ENCODE peak calls at places on chromosomes 12 and 14, in four cellular contexts. Z is cardiac muscle cell, O is left ventricle myocardium inferior, D is ovary. I is an unnamed sample.

GRCh38 chr12:88816201-88816600 is 235.9 kb upstream of the KITLG start:
- DNase-seq in D (no peak), Z (no peak), O (no peak), I (no peak)

GRCh38 chr14:38950676-38951075 is 152.4 kb downstream of the SEC23A start:
- DNase-seq in O (no peak), Z (no peak), D (no peak), I (no peak)

GRCh38 chr12:52454411-52455201 is 2.7 kb upstream of the KRT6B start:
- DNase-seq in D (no peak), Z (peak; percentile 23), O (no peak), I (no peak)

GRCh38 chr12:124646385-124647230 is 79.2 kb upstream of the NCOR2 start:
- DNase-seq in D (peak; percentile 45), O (no peak), Z (no peak), I (peak; percentile 52)

GRCh38 chr12:47986266-47986610 is 18.0 kb downstream of the COL2A1 start:
- DNase-seq in O (no peak), D (no peak), Z (no peak), I (no peak)

GRCh38 chr14:74578479-74578878 is 33.6 kb downstream of the LTBP2 start:
- DNase-seq in D (no peak), Z (no peak), O (no peak), I (peak; percentile 28)

GRCh38 chr14:55585854-55586253 is 5.8 kb downstream of the KTN1 start:
- DNase-seq in D (no peak), O (no peak), Z (peak; percentile 41), I (no peak)

GRCh38 chr14:79395061-79395460 is 816.2 kb downstream of the DIO2 start:
- DNase-seq in Z (peak; percentile 21), D (no peak), O (no peak), I (no peak)

GRCh38 chr12:97167598-97167997 is 260.5 kb downstream of the NEDD1 start:
- DNase-seq in Z (no peak), D (no peak), O (no peak), I (no peak)

GRCh38 chr14:100524933-100525243 is 62.3 kb downstream of the BEGAIN start:
- DNase-seq in D (no peak), O (no peak), Z (no peak), I (no peak)

GRCh38 chr12:109910969-109911348 is 10.9 kb downstream of the TCHP start:
- DNase-seq in Z (peak; percentile 27), O (no peak), D (no peak), I (no peak)

GRCh38 chr12:56955631-56956256 is 1.7 kb downstream of the RDH16 start:
- DNase-seq in O (no peak), Z (peak; percentile 66), D (no peak), I (no peak)

GRCh38 chr14:37901978-37902377 is 305.7 kb upstream of the SSTR1 start:
- DNase-seq in O (peak; percentile 44), D (no peak), Z (no peak), I (peak; percentile 67)

GRCh38 chr12:82665142-82665923 is 21.4 kb upstream of the TMTC2 start:
- DNase-seq in O (no peak), D (no peak), Z (no peak), I (no peak)

GRCh38 chr12:28795306-28795705 is 353.8 kb upstream of the FAR2 start:
- DNase-seq in Z (no peak), D (no peak), O (no peak), I (no peak)

GRCh38 chr14:93676416-93676958 is 111.8 kb downstream of the PRIMA1 start:
- DNase-seq in D (no peak), O (no peak), Z (no peak), I (no peak)

GRCh38 chr14:45838597-45838996 is 585.6 kb upstream of the MIS18BP1 start:
- DNase-seq in Z (no peak), D (no peak), O (no peak), I (no peak)

GRCh38 chr12:124754949-124755800 is 108.5 kb downstream of the SCARB1 start:
- DNase-seq in D (peak; percentile 83), Z (peak; percentile 98), O (peak; percentile 89), I (peak; percentile 92)

GRCh38 chr12:52045794-52046199 is 5.4 kb upstream of the NR4A1 start:
- DNase-seq in Z (no peak), O (no peak), D (peak; percentile 60), I (no peak)

GRCh38 chr14:81447018-81447770 is 47.1 kb upstream of the STON2 start:
- DNase-seq in Z (no peak), O (no peak), D (no peak), I (peak; percentile 34)

GRCh38 chr14:90429236-90429635 is 32.4 kb downstream of the CALM1 start:
- DNase-seq in O (no peak), D (no peak), Z (no peak), I (no peak)

GRCh38 chr12:29616664-29617409 is 119.4 kb upstream of the OVCH1 start:
- DNase-seq in Z (peak; percentile 78), O (no peak), D (no peak), I (no peak)

DNA sequence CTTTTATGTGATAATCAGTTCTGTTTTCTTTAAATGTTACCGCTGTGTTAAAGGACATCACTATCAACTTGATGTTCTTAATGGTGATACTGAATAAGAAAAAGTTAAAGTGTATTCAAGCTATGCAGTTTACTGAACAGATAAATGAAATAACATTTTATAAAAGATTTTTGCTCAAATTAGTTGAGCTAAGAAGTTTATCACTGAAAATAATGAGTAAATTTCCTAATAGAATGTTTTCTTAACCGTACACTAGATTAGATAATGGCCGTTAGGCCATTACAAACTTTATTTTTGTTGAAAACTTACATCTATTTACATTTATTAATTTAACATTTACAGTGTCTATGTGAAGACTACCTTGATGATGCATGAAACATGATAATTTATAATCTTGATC is 25.0 kb downstream of the ATF7IP start:
- DNase-seq in O (no peak), D (no peak), Z (no peak), I (no peak)
- H3K4me1 ChIP-seq in O (peaks cover 68% of the 10 kb centered on the region), D (peaks cover 6% of the 10 kb centered on the region), Z (peaks cover 15% of the 10 kb centered on the region), I (peaks cover 13% of the 10 kb centered on the region)

DNA sequence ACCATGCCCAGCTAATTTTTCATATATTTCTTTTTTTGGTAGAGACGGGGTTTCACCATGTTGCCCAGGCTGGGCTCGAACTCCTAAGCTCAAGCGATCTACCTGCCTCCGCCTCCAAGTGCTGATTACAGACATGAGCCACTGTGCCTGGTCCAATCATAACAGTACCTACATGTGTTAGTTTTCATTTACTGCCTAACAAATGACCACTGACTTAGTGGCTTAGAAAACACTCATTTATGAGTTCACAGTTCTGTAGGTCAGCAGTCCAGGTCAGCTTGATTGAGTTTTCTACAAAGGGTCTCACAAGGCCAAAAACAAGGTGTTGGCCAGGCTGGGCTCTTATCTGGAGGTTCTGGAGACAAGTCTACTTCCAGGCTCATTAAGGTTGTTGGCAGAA is 60.6 kb downstream of the RNFT2 start:
- DNase-seq in Z (no peak), O (no peak), D (no peak), I (no peak)
- H3K27ac ChIP-seq in Z (no peak overlapping the region), O (no peak overlapping the region), D (no peak overlapping the region), I (no peak overlapping the region)

DNA sequence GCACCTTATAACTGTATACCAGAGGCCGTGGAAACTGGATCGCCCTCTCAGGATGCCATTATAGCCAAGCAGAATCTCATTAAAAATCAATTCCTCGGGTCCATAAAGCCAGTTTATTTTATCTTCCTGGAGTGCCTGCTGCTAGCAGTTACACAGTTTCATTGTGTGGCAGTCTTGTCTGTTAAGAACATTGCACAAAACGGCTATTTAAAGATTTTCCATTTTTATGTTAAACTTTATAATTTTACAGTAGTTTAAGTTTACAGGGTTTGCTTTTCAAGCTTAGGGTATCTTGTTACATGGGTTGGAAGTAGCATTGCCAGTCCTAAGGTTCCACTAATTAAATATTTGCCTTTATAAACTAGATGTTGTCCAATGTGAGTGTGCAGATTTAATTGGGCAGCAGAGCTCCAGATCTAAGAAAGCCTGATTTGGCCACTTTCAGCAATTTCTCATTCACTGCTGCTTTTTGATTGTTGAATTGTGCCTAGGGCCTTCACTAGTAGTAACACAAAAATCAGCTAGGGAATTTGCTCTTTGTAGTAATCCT is 17.0 kb downstream of the TMEM30B start:
- DNase-seq in D (no peak), Z (no peak), O (no peak), I (no peak)
- H3K36me3 ChIP-seq in D (no peaks in the 10 kb centered on the region), Z (no peaks in the 10 kb centered on the region), O (no peaks in the 10 kb centered on the region), I (no peaks in the 10 kb centered on the region)

DNA sequence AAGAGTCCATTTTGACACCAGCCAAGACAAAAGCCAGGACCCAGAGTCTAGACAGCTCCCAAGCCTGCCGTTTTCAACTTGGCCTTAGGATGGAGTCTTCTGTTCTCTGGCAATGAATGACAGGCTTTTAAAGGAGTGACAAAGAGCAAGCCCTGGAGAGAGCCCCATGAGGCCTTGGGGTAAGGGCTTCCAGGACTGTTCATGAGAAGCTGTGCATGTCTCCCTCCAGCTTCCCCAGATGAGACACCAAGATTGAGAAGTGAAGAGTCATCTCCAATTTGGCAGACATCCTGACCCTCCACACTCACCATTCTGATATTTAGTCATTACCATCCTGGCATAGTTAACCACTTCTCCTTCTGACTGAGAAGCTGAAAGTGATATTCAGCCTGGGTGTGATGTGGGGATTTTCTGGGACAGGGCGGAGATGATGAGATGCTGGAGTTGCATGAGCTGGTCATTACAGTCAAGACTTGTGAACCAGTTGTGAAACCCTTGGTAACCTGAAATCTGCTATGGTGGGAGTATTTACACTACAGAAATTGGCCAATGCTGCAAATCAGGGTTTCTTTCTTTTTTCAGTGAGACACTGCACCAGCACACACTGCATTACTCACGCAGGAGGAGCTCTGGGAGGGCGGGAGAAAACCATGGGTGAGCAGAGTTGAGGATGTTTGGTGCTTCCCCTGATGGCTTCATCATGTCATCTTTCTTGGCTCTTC is 77.8 kb downstream of the VCPKMT start:
- DNase-seq in Z (peak; percentile 71), D (no peak), O (no peak), I (peak; percentile 39)
- H3K4me1 ChIP-seq in Z (peaks cover 3% of the 10 kb centered on the region), D (no peaks in the 10 kb centered on the region), O (peaks cover 11% of the 10 kb centered on the region), I (no peaks in the 10 kb centered on the region)

DNA sequence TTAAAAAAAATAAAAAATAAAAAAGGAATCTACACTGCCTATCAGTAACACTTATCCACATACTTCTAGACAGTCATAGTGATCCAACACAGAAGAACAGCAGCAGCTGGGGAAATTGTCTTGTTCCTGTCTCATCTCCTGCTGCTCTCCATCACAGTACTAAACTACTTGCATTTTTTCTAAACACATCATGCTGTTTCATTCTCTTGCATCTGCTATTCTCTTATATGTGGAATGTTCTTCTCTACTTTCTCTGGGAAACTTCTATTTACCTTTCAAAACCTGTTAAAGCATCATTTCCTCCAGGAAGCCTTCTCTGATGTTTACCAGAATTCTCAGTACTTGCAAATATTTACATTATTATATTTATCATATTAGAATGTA is 57.0 kb downstream of the ATF7 start:
- DNase-seq in O (no peak), D (no peak), Z (peak; percentile 46), I (no peak)
- H3K27ac ChIP-seq in O (no peak overlapping the region), D (no peak overlapping the region), Z (no peak overlapping the region), I (no peak overlapping the region)

GRCh38 chr14:89162586-89162985 is 254.4 kb downstream of the FOXN3 start:
- DNase-seq in Z (no peak), O (no peak), D (no peak), I (no peak)
- H3K36me3 ChIP-seq in Z (no peaks in the 10 kb centered on the region), O (peaks cover 26% of the 10 kb centered on the region), D (no peaks in the 10 kb centered on the region), I (peaks cover 22% of the 10 kb centered on the region)

GRCh38 chr12:31035226-31035625 is 38.4 kb upstream of the DDX11 start:
- DNase-seq in Z (no peak), D (no peak), O (no peak), I (no peak)

GRCh38 chr12:31031951-31032335 is 41.7 kb upstream of the DDX11 start:
- DNase-seq in O (no peak), D (no peak), Z (no peak), I (no peak)

GRCh38 chr12:31034372-31034771 is 39.3 kb upstream of the DDX11 start:
- DNase-seq in D (no peak), Z (no peak), O (no peak), I (no peak)

GRCh38 chr12:31033146-31033545 is 40.5 kb upstream of the DDX11 start:
- DNase-seq in Z (no peak), O (no peak), D (no peak), I (no peak)

GRCh38 chr12:31033681-31034080 is 40.0 kb upstream of the DDX11 start:
- DNase-seq in Z (no peak), D (no peak), O (no peak), I (no peak)
- H3K4me1 ChIP-seq in Z (peaks cover 24% of the 10 kb centered on the region), D (no peaks in the 10 kb centered on the region), O (peaks cover 65% of the 10 kb centered on the region), I (peaks cover 6% of the 10 kb centered on the region)

I was measured in psoas muscle.